ENCODE peak calls at places on chromosome 3, in four cellular contexts. One of them, this sample, is unnamed.
A peak's percentile ranks its signal among the peaks of the same experiment; 100 is the strongest.

GRCh38 chr3:147846854-147847453 is 437.8 kb downstream of the ZIC1 start:
- DNase-seq in GM12878: no peak
- DNase-seq in K562: no peak
- DNase-seq in H1: no peak
- DNase-seq in this sample: no peak

GRCh38 chr3:114451561-114452018 is 157.8 kb downstream of the TIGIT start:
- DNase-seq in H1: no peak
- DNase-seq in GM12878: no peak
- DNase-seq in K562: no peak
- DNase-seq in this sample: peak; percentile 3

GRCh38 chr3:45140392-45140791 is 5.8 kb downstream of the CDCP1 start:
- DNase-seq in GM12878: no peak
- DNase-seq in H1: no peak
- DNase-seq in K562: no peak
- DNase-seq in this sample: no peak

GRCh38 chr3:131158434-131158833 is 131.8 kb downstream of the NEK11 start:
- DNase-seq in GM12878: no peak
- DNase-seq in H1: no peak
- DNase-seq in K562: no peak
- DNase-seq in this sample: no peak

GRCh38 chr3:192188218-192188835 is 539.0 kb downstream of the FGF12 start:
- DNase-seq in GM12878: no peak
- DNase-seq in K562: peak; percentile 47
- DNase-seq in H1: peak; percentile 81
- DNase-seq in this sample: peak; percentile 33

GRCh38 chr3:56291244-56291680 is 177.0 kb downstream of the ERC2 start:
- DNase-seq in GM12878: no peak
- DNase-seq in K562: no peak
- DNase-seq in H1: no peak
- DNase-seq in this sample: no peak

GRCh38 chr3:170603770-170604510 is 18.1 kb upstream of the SLC7A14 start:
- DNase-seq in H1: no peak
- DNase-seq in GM12878: no peak
- DNase-seq in K562: no peak
- DNase-seq in this sample: no peak

GRCh38 chr3:132290833-132291232 is 26.4 kb upstream of the ACP3 start:
- DNase-seq in H1: no peak
- DNase-seq in GM12878: no peak
- DNase-seq in K562: no peak
- DNase-seq in this sample: no peak

GRCh38 chr3:130850044-130850797 is 43.7 kb upstream of the ATP2C1 start:
- DNase-seq in H1: no peak
- DNase-seq in GM12878: peak; percentile 95
- DNase-seq in K562: peak; percentile 39
- DNase-seq in this sample: no peak

GRCh38 chr3:57959407-57960173 is 48.6 kb upstream of the FLNB start:
- DNase-seq in H1: no peak
- DNase-seq in GM12878: no peak
- DNase-seq in K562: no peak
- DNase-seq in this sample: no peak

GRCh38 chr3:53744351-53744750 is 101.9 kb downstream of the CHDH start:
- DNase-seq in GM12878: no peak
- DNase-seq in H1: no peak
- DNase-seq in K562: no peak
- DNase-seq in this sample: no peak

GRCh38 chr3:33318709-33319380 is 41.6 kb downstream of the FBXL2 start:
- DNase-seq in H1: no peak
- DNase-seq in GM12878: no peak
- DNase-seq in K562: no peak
- DNase-seq in this sample: no peak

GRCh38 chr3:180855364-180855763 is 57.1 kb upstream of the FXR1 start:
- DNase-seq in K562: no peak
- DNase-seq in GM12878: no peak
- DNase-seq in H1: peak; percentile 67
- DNase-seq in this sample: peak; percentile 23

GRCh38 chr3:96466441-96466840 is 348.0 kb upstream of the EPHA6 start:
- DNase-seq in K562: no peak
- DNase-seq in GM12878: no peak
- DNase-seq in H1: no peak
- DNase-seq in this sample: no peak

GRCh38 chr3:64382171-64382570 is 156.9 kb upstream of the PRICKLE2 start:
- DNase-seq in GM12878: no peak
- DNase-seq in H1: no peak
- DNase-seq in K562: no peak
- DNase-seq in this sample: no peak

GRCh38 chr3:151011427-151011826 is 38.9 kb upstream of the CLRN1 start:
- DNase-seq in H1: no peak
- DNase-seq in GM12878: no peak
- DNase-seq in K562: no peak
- DNase-seq in this sample: no peak

GRCh38 chr3:193831495-193832455 is 238.8 kb downstream of the OPA1 start:
- DNase-seq in H1: no peak
- DNase-seq in GM12878: peak; percentile 56
- DNase-seq in K562: no peak
- DNase-seq in this sample: no peak
- TF ChIP-seq CBX5 in H1: no peak
- TF ChIP-seq CBX5 in GM12878: no peak
- TF ChIP-seq CBX5 in K562: no peak
- TF ChIP-seq CBX5 in this sample: no peak

GRCh38 chr3:189728915-189729314 is 97.7 kb downstream of the TP63 start:
- DNase-seq in H1: no peak
- DNase-seq in K562: no peak
- DNase-seq in GM12878: no peak
- DNase-seq in this sample: no peak
- TF ChIP-seq CBX5 in H1: no peak
- TF ChIP-seq CBX5 in K562: no peak
- TF ChIP-seq CBX5 in GM12878: no peak
- TF ChIP-seq CBX5 in this sample: no peak

GRCh38 chr3:137763594-137763938 is 549 bp upstream of the SOX14 start:
- DNase-seq in K562: no peak
- DNase-seq in H1: peak; percentile 66
- DNase-seq in GM12878: no peak
- DNase-seq in this sample: no peak
- TF ChIP-seq CBX5 in K562: no peak
- TF ChIP-seq CBX5 in H1: no peak
- TF ChIP-seq CBX5 in GM12878: no peak
- TF ChIP-seq CBX5 in this sample: no peak

GRCh38 chr3:46881819-46882376 is 4.4 kb downstream of the PTH1R start:
- DNase-seq in GM12878: no peak
- DNase-seq in H1: peak; percentile 67
- DNase-seq in K562: peak; percentile 87
- DNase-seq in this sample: no peak

GRCh38 chr3:46884929-46885328 is 7.4 kb downstream of the PTH1R start:
- DNase-seq in H1: no peak
- DNase-seq in K562: no peak
- DNase-seq in GM12878: no peak
- DNase-seq in this sample: no peak

GRCh38 chr3:46884427-46884826 is 6.9 kb downstream of the PTH1R start:
- DNase-seq in K562: no peak
- DNase-seq in GM12878: no peak
- DNase-seq in H1: no peak
- DNase-seq in this sample: no peak

GRCh38 chr3:46882377-46883015 is 5.0 kb downstream of the PTH1R start:
- DNase-seq in K562: peak; percentile 54
- DNase-seq in GM12878: no peak
- DNase-seq in H1: peak; percentile 78
- DNase-seq in this sample: no peak

DNA sequence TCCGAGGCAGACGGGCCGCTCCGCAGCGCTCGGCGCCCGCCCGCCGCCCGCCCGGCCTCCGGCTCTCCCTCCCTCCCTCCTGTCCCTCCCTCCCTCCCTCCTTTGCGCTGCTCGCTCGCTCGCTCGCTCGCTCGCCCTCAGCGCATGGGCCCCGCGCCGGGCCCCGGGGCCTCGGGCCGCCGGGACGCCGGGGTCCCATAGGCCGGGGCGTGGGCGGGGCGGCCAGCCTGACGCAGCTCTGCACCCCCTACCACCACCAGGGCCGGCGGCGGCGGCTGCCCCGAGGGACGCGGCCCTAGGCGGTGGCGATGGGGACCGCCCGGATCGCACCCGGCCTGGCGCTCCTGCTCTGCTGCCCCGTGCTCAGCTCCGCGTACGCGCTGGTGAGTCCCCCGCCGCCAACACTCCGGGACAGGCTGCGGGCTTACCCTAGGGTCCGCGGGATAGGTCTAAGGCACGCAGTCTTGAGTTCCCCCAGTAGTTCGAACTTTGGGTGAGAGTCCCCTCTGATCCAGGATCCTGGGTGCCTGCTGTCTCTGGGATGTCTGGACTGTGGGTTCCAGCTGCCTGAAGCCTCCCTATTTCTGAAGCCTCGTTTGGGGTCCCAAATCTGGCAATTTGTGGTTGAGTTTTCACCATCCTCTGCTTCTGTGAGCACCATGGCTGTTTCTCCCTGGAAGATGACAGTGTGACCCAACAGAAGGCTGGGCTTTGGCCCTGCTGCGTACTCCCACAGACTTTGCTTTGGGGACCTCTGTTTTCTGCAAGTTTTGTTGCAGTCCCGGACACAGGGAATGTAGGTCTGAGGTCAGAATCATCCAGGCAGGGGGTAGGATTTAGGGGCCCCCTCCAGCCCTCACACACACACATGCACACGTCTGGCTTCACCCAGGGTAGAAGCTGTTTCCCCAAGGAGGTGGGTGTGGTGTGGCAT is 6.0 kb downstream of the PTH1R start:
- DNase-seq in H1: peak; percentile 67
- DNase-seq in K562: peak; percentile 59
- DNase-seq in GM12878: no peak
- DNase-seq in this sample: no peak
- TF ChIP-seq CBX5 in H1: no peak
- TF ChIP-seq CBX5 in K562: no peak
- TF ChIP-seq CBX5 in GM12878: no peak
- TF ChIP-seq CBX5 in this sample: no peak

GRCh38 chr3:18868911-18869689 is 279.2 kb upstream of the KCNH8 start:
- DNase-seq in K562: no peak
- DNase-seq in H1: no peak
- DNase-seq in GM12878: no peak
- DNase-seq in this sample: no peak
- TF ChIP-seq CBX5 in K562: no peak
- TF ChIP-seq CBX5 in H1: no peak
- TF ChIP-seq CBX5 in GM12878: no peak
- TF ChIP-seq CBX5 in this sample: no peak

GRCh38 chr3:196202516-196202970 is 8.7 kb downstream of the ZDHHC19 start:
- DNase-seq in H1: no peak
- DNase-seq in K562: no peak
- DNase-seq in GM12878: no peak
- DNase-seq in this sample: peak; percentile 46
- TF ChIP-seq CBX5 in H1: no peak
- TF ChIP-seq CBX5 in K562: no peak
- TF ChIP-seq CBX5 in GM12878: no peak
- TF ChIP-seq CBX5 in this sample: no peak

GRCh38 chr3:123148772-123149171 is 53.0 kb upstream of the SEC22A start:
- DNase-seq in H1: no peak
- DNase-seq in K562: no peak
- DNase-seq in GM12878: no peak
- DNase-seq in this sample: no peak
- TF ChIP-seq CBX5 in H1: no peak
- TF ChIP-seq CBX5 in K562: no peak
- TF ChIP-seq CBX5 in GM12878: no peak
- TF ChIP-seq CBX5 in this sample: no peak

GRCh38 chr3:9109570-9109914 is 139.9 kb downstream of the SRGAP3 start:
- DNase-seq in H1: no peak
- DNase-seq in K562: no peak
- DNase-seq in GM12878: no peak
- DNase-seq in this sample: no peak
- TF ChIP-seq CBX5 in H1: no peak
- TF ChIP-seq CBX5 in K562: no peak
- TF ChIP-seq CBX5 in GM12878: no peak
- TF ChIP-seq CBX5 in this sample: no peak

GRCh38 chr3:143138948-143139347 is 19.4 kb downstream of the CHST2 start:
- DNase-seq in GM12878: no peak
- DNase-seq in K562: no peak
- DNase-seq in H1: no peak
- DNase-seq in this sample: no peak

GRCh38 chr3:143132246-143132980 is 12.8 kb downstream of the CHST2 start:
- DNase-seq in K562: no peak
- DNase-seq in GM12878: no peak
- DNase-seq in H1: no peak
- DNase-seq in this sample: no peak

GRCh38 chr3:143137637-143138036 is 18.1 kb downstream of the CHST2 start:
- DNase-seq in H1: no peak
- DNase-seq in GM12878: no peak
- DNase-seq in K562: no peak
- DNase-seq in this sample: no peak

GRCh38 chr3:143134446-143134845 is 14.9 kb downstream of the CHST2 start:
- DNase-seq in GM12878: no peak
- DNase-seq in K562: peak; percentile 19
- DNase-seq in H1: no peak
- DNase-seq in this sample: no peak

GRCh38 chr3:143135150-143135549 is 15.6 kb downstream of the CHST2 start:
- DNase-seq in K562: no peak
- DNase-seq in H1: no peak
- DNase-seq in GM12878: no peak
- DNase-seq in this sample: no peak
- TF ChIP-seq CBX5 in K562: no peak
- TF ChIP-seq CBX5 in H1: no peak
- TF ChIP-seq CBX5 in GM12878: no peak
- TF ChIP-seq CBX5 in this sample: no peak

DNA sequence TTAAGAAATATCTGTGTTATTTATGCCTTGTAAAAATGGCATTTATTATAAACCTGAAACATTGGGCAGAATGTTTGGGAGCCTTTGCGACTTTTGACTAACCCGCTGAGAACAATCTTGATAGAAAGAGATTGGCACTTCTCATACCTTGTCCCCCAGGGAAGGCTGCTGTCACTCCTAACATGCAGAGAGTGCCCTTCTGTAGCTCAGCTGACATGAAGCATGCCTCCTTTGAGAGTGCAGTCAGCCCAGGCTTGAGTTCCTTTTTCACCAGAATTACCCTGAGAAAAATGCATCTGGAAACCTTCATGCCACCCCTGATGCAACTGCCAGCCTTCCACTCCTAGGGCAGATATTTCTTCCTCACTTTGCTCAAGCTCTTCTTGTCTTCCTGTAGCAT is 569.2 kb upstream of the ARPP21 start:
- DNase-seq in GM12878: no peak
- DNase-seq in K562: no peak
- DNase-seq in H1: no peak
- DNase-seq in this sample: no peak
- TF ChIP-seq CBX5 in GM12878: no peak
- TF ChIP-seq CBX5 in K562: no peak
- TF ChIP-seq CBX5 in H1: no peak
- TF ChIP-seq CBX5 in this sample: no peak

This sample was measured in HepG2.